ENCODE peak calls at places on chromosomes 11 and 22, in five cellular contexts. I, O, R, H and U are unnamed samples.

GRCh38 chr11:21634491-21634890 is 558.4 kb upstream of the ANO5 start:
- DNase-seq in H (no peak), I (no peak), R (no peak), O (no peak), U (no peak)

GRCh38 chr11:13902456-13902855 is 60.1 kb upstream of the SPON1 start:
- DNase-seq in I (no peak), R (no peak), H (no peak), O (no peak), U (no peak)

GRCh38 chr11:47259178-47259977 is 1.6 kb downstream of the NR1H3 start:
- DNase-seq in H (no peak), I (peak), R (peak), O (peak), U (no peak)

GRCh38 chr11:18171377-18172000 is 1.1 kb upstream of the MRGPRX4 start:
- DNase-seq in O (no peak), R (no peak), H (no peak), I (peak), U (no peak)

GRCh38 chr11:71342116-71342515 is 89.7 kb upstream of the SHANK2 start:
- DNase-seq in O (no peak), I (no peak), H (no peak), R (peak), U (no peak)

GRCh38 chr22:22014285-22014659 is 31.7 kb upstream of the TOP3B start:
- DNase-seq in R (no peak), O (no peak), H (no peak), I (no peak), U (no peak)

GRCh38 chr11:1390603-1391164 is 950 bp downstream of the BRSK2 start:
- DNase-seq in R (no peak), I (peak), H (no peak), O (peak), U (no peak)

GRCh38 chr11:85815186-85815911 is 4.4 kb upstream of the SYTL2 start:
- DNase-seq in I (peak), O (no peak), R (peak), H (no peak), U (no peak)

GRCh38 chr11:33682019-33682418 is 18.6 kb downstream of the C11orf91 start:
- DNase-seq in I (no peak), R (no peak), H (no peak), O (no peak), U (no peak)

GRCh38 chr11:122758361-122758760 is 79.9 kb upstream of the CRTAM start:
- DNase-seq in O (no peak), H (no peak), R (no peak), I (no peak), U (no peak)

GRCh38 chr11:4821021-4821420 is at the start of gene OR51F2:
- DNase-seq in H (no peak), O (no peak), R (no peak), I (no peak), U (no peak)

GRCh38 chr22:45515678-45516077 is 13.0 kb downstream of the FBLN1 start:
- DNase-seq in H (no peak), O (no peak), R (no peak), I (no peak), U (no peak)

GRCh38 chr22:46063861-46064235 is 86.5 kb upstream of the PPARA start:
- DNase-seq in H (no peak), I (no peak), R (no peak), O (no peak), U (no peak)

GRCh38 chr11:74780277-74780870 is 31.7 kb downstream of the RNF169 start:
- DNase-seq in I (no peak), R (peak), O (no peak), H (no peak), U (no peak)